ENCODE peak calls at places on chromosomes 6 and 20, in six cellular contexts. S is left ventricle myocardium inferior, C is colonic mucosa, V is choroid plexus epithelial cell, E is neural progenitor cell, Q is gastrocnemius medialis. P is an unnamed sample.

GRCh38 chr20:658202-658601 is 5.2 kb upstream of the SRXN1 start:
- DNase-seq in S (no peak), C (no peak), V (no peak), E (no peak), Q (no peak), P (no peak)

GRCh38 chr6:84197708-84198107 is 29.7 kb downstream of the CEP162 start:
- DNase-seq in S (no peak), C (no peak), V (peak), E (no peak), Q (no peak), P (no peak)

GRCh38 chr20:11094711-11095110 is 420.9 kb upstream of the JAG1 start:
- DNase-seq in S (no peak), C (no peak), V (no peak), E (no peak), Q (no peak), P (no peak)

GRCh38 chr6:160160929-160161646 is 39.5 kb downstream of the SLC22A1 start:
- DNase-seq in S (no peak), C (no peak), V (no peak), E (no peak), Q (no peak), P (no peak)

GRCh38 chr6:48511382-48511781 is 400.4 kb upstream of the PTCHD4 start:
- DNase-seq in S (no peak), C (no peak), V (no peak), E (no peak), Q (no peak), P (no peak)

GRCh38 chr6:22708469-22708868 is 139.1 kb downstream of the HDGFL1 start:
- DNase-seq in S (no peak), C (no peak), V (no peak), E (no peak), Q (no peak), P (no peak)

GRCh38 chr6:128025478-128025877 is 124.6 kb upstream of the THEMIS start:
- DNase-seq in S (no peak), C (no peak), V (no peak), E (no peak), Q (no peak), P (no peak)

GRCh38 chr20:62358171-62358719 is 8.9 kb downstream of the LAMA5 start:
- DNase-seq in S (peak), C (no peak), V (no peak), E (no peak), Q (peak), P (no peak)

GRCh38 chr6:73523434-73524123 is 2.7 kb upstream of the EEF1A1 start:
- DNase-seq in S (peak), C (peak), V (peak), E (no peak), Q (peak), P (peak)

GRCh38 chr6:15396808-15397207 is 150.9 kb downstream of the JARID2 start:
- DNase-seq in S (no peak), C (no peak), V (no peak), E (no peak), Q (no peak), P (no peak)

GRCh38 chr6:140907235-140907634 is 1225.5 kb upstream of the GJE1 start:
- DNase-seq in S (no peak), C (no peak), V (no peak), E (no peak), Q (no peak), P (no peak)

GRCh38 chr6:144195671-144196070 is 45.4 kb downstream of the STX11 start:
- DNase-seq in S (no peak), C (no peak), V (peak), E (no peak), Q (no peak), P (no peak)

GRCh38 chr6:109373762-109374161 is 8.5 kb downstream of the CD164 start:
- DNase-seq in S (no peak), C (no peak), V (no peak), E (no peak), Q (peak), P (peak)

GRCh38 chr20:34389206-34389953 is 26.3 kb downstream of the ITCH start:
- DNase-seq in S (no peak), C (no peak), V (no peak), E (no peak), Q (no peak), P (no peak)

GRCh38 chr20:6925744-6926278 is 158.3 kb downstream of the BMP2 start:
- DNase-seq in S (no peak), C (no peak), V (no peak), E (no peak), Q (no peak), P (no peak)

GRCh38 chr20:53875452-53875851 is 194.9 kb downstream of the BCAS1 start:
- DNase-seq in S (peak), C (no peak), V (no peak), E (no peak), Q (no peak), P (no peak)

GRCh38 chr6:135146160-135146920 is 34.8 kb upstream of the MYB start:
- DNase-seq in S (no peak), C (no peak), V (peak), E (peak), Q (no peak), P (no peak)

GRCh38 chr6:37323568-37323967 is 30.2 kb upstream of the RNF8 start:
- DNase-seq in S (no peak), C (no peak), V (peak), E (no peak), Q (no peak), P (no peak)

GRCh38 chr6:123044341-123044860 is 48.4 kb downstream of the CLVS2 start:
- DNase-seq in S (no peak), C (no peak), V (no peak), E (no peak), Q (no peak), P (no peak)

GRCh38 chr6:142946924-142947701 is 2.1 kb upstream of the HIVEP2 start:
- DNase-seq in S (peak), C (peak), V (peak), E (peak), Q (peak), P (peak)

GRCh38 chr6:52635049-52635577 is 35.8 kb upstream of the TMEM14A start:
- DNase-seq in S (no peak), C (no peak), V (peak), E (no peak), Q (no peak), P (no peak)

GRCh38 chr20:53084408-53084997 is 112.3 kb downstream of the TSHZ2 start:
- DNase-seq in S (no peak), C (no peak), V (no peak), E (no peak), Q (no peak), P (no peak)

GRCh38 chr6:13766201-13766634 is 48.1 kb downstream of the MCUR1 start:
- DNase-seq in S (no peak), C (no peak), V (peak), E (no peak), Q (no peak), P (no peak)

GRCh38 chr20:33910056-33910455 is 83.7 kb upstream of the RALY start:
- DNase-seq in S (no peak), C (no peak), V (peak), E (no peak), Q (no peak), P (no peak)

GRCh38 chr6:137724018-137724403 is 143.0 kb upstream of the TNFAIP3 start:
- DNase-seq in S (no peak), C (no peak), V (no peak), E (no peak), Q (no peak), P (no peak)

GRCh38 chr6:170437719-170438401 is 115.2 kb downstream of the PSMB1 start:
- DNase-seq in S (no peak), C (no peak), V (peak), E (no peak), Q (no peak), P (no peak)

GRCh38 chr20:39853664-39854063 is 835.4 kb downstream of the MAFB start:
- DNase-seq in S (no peak), C (no peak), V (peak), E (peak), Q (no peak), P (no peak)

GRCh38 chr6:25017486-25017885 is 81.7 kb upstream of the RIPOR2 start:
- DNase-seq in S (no peak), C (no peak), V (no peak), E (no peak), Q (no peak), P (no peak)

GRCh38 chr6:148612043-148612442 is 134.8 kb upstream of the UST start:
- DNase-seq in S (no peak), C (no peak), V (no peak), E (no peak), Q (no peak), P (no peak)
- H3K4me3 ChIP-seq in S (no peak), C (no peak), V (no peak), E (no peak), Q (no peak), P (no peak)

GRCh38 chr6:151082079-151082478 is 157.7 kb upstream of the AKAP12 start:
- DNase-seq in S (no peak), C (no peak), V (no peak), E (no peak), Q (no peak), P (no peak)
- TF ChIP-seq CTCF in S (no peak), C (no peak), V (no peak), E (no peak), Q (no peak), P (no peak)

GRCh38 chr6:111683749-111684267 is 78.1 kb upstream of the TRAF3IP2 start:
- DNase-seq in S (no peak), C (no peak), V (peak), E (no peak), Q (peak), P (no peak)
- H3K4me3 ChIP-seq in S (no peak), C (no peak), V (no peak), E (no peak), Q (no peak), P (no peak)

GRCh38 chr6:76162811-76163210 is 90.3 kb upstream of the IMPG1 start:
- DNase-seq in S (no peak), C (no peak), V (no peak), E (no peak), Q (no peak), P (no peak)

GRCh38 chr6:76165471-76166221 is 93.2 kb upstream of the IMPG1 start:
- DNase-seq in S (no peak), C (no peak), V (no peak), E (no peak), Q (no peak), P (no peak)

GRCh38 chr6:76166874-76167273 is 94.4 kb upstream of the IMPG1 start:
- DNase-seq in S (no peak), C (no peak), V (no peak), E (no peak), Q (no peak), P (no peak)

DNA sequence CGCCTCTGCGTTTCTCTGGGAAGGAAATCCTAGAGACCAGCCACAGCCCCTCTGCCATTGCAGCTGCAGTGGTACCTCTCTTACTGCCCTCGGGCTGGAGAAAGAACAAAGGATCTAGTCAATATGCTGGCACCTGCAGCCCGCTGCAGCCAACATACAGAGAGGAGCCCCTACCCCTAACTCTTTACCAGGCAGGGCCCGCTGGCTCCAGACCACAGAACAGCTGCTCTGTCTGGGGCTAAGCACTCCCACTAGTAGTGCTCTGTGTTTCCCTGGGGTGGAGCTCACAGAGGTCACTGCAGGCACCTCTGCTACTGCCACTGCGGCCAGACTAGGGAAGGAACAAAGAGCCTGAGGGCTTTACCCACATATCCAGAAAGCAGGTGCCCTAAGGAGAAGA is 93.8 kb upstream of the IMPG1 start:
- DNase-seq in S (no peak), C (no peak), V (no peak), E (no peak), Q (no peak), P (no peak)
- TF ChIP-seq CTCF in S (no peak), C (no peak), V (no peak), E (no peak), Q (no peak), P (no peak)

GRCh38 chr6:168441434-168442391 is 729 bp downstream of the SMOC2 start:
- DNase-seq in S (no peak), C (no peak), V (no peak), E (peak), Q (no peak), P (no peak)

GRCh38 chr6:168442646-168443045 is 1.7 kb downstream of the SMOC2 start:
- DNase-seq in S (no peak), C (no peak), V (no peak), E (peak), Q (no peak), P (no peak)

GRCh38 chr6:168439791-168440491 is 1.0 kb upstream of the SMOC2 start:
- DNase-seq in S (no peak), C (no peak), V (no peak), E (no peak), Q (no peak), P (no peak)

GRCh38 chr6:168437751-168438150 is 3.2 kb upstream of the SMOC2 start:
- DNase-seq in S (no peak), C (no peak), V (no peak), E (no peak), Q (no peak), P (no peak)

GRCh38 chr6:168440520-168441433 is at the start of gene SMOC2:
- DNase-seq in S (peak), C (peak), V (no peak), E (peak), Q (peak), P (no peak)
- H3K4me3 ChIP-seq in S (peak), C (peak), V (no peak), E (peak), Q (peak), P (no peak)

GRCh38 chr6:30915591-30915946 is 1.5 kb downstream of the VARS2 start:
- DNase-seq in S (no peak), C (peak), V (peak), E (peak), Q (peak), P (peak)
- TF ChIP-seq CTCF in S (peak), C (peak), V (peak), E (peak), Q (peak), P (peak)

GRCh38 chr6:7201444-7201731 is 93.6 kb downstream of the RREB1 start:
- DNase-seq in S (no peak), C (no peak), V (no peak), E (no peak), Q (no peak), P (no peak)

GRCh38 chr6:7203939-7204338 is 96.2 kb downstream of the RREB1 start:
- DNase-seq in S (no peak), C (no peak), V (no peak), E (no peak), Q (no peak), P (no peak)

GRCh38 chr6:7200598-7201443 is 93.1 kb downstream of the RREB1 start:
- DNase-seq in S (no peak), C (peak), V (no peak), E (no peak), Q (no peak), P (no peak)

GRCh38 chr6:7204726-7205125 is 97.0 kb downstream of the RREB1 start:
- DNase-seq in S (no peak), C (no peak), V (peak), E (no peak), Q (no peak), P (no peak)

GRCh38 chr6:7201732-7202541 is 94.2 kb downstream of the RREB1 start:
- DNase-seq in S (peak), C (peak), V (no peak), E (no peak), Q (peak), P (peak)
- H3K4me3 ChIP-seq in S (no peak), C (no peak), V (no peak), E (no peak), Q (no peak), P (no peak)

GRCh38 chr20:46308258-46309157 is at the start of gene CDH22:
- DNase-seq in S (peak), C (no peak), V (peak), E (peak), Q (peak), P (no peak)
- TF ChIP-seq CTCF in S (peak), C (no peak), V (peak), E (peak), Q (peak), P (peak)

P was measured in GM12864.